ENCODE peak calls at places on chromosomes 7 and 10, in six cellular contexts. P is stimulated activated naive CD8-positive, alpha-beta T cell treated with anti-CD3 and anti-CD28 coated beads, Interleukin-15, Interleukin-2, amounts not matched to agents 100 U/mL and 50 U/mL, for 24 hours; R is iris pigment epithelial cell; A is cardiac fibroblast; T is activated naive CD4-positive, alpha-beta T cell treated with anti-CD3 and anti-CD28 coated beads, Interleukin-2, amount 50 U/mL, for 16 hours; C is foreskin keratinocyte. M is an unnamed sample.

GRCh38 chr10:118563373-118563890 is 32.0 kb downstream of the PRLHR start:
- DNase-seq in P (no peak), R (no peak), A (no peak), T (no peak), C (no peak), M (no peak)

GRCh38 chr10:58930497-58930896 is 245.9 kb upstream of the PHYHIPL start:
- DNase-seq in P (no peak), R (no peak), A (no peak), T (no peak), C (no peak), M (no peak)

GRCh38 chr10:49457686-49458085 is 61.8 kb upstream of the DRGX start:
- DNase-seq in P (no peak), R (no peak), A (no peak), T (no peak), C (no peak), M (no peak)

GRCh38 chr10:51894752-51895151 is 195.4 kb upstream of the CSTF2T start:
- DNase-seq in P (no peak), R (peak), A (peak), T (no peak), C (no peak), M (no peak)

GRCh38 chr10:33703897-33704825 is 369.7 kb upstream of the NRP1 start:
- DNase-seq in P (no peak), R (peak), A (peak), T (no peak), C (peak), M (no peak)

GRCh38 chr10:132207536-132208488 is 21.1 kb downstream of the DPYSL4 start:
- DNase-seq in P (no peak), R (no peak), A (no peak), T (no peak), C (no peak), M (no peak)

GRCh38 chr10:31830887-31831286 is 97.7 kb downstream of the ARHGAP12 start:
- DNase-seq in P (no peak), R (peak), A (peak), T (no peak), C (peak), M (no peak)

GRCh38 chr7:150451833-150452431 is 1.5 kb downstream of the GIMAP8 start:
- DNase-seq in P (peak), R (no peak), A (no peak), T (peak), C (no peak), M (no peak)

GRCh38 chr10:78756604-78757442 is 311.9 kb upstream of the ZMIZ1 start:
- DNase-seq in P (peak), R (peak), A (peak), T (no peak), C (peak), M (peak)

GRCh38 chr7:72030994-72031667 is 381.0 kb downstream of the CALN1 start:
- DNase-seq in P (no peak), R (no peak), A (no peak), T (no peak), C (no peak), M (no peak)